ENCODE peak calls at places on chromosomes 5 and 9, in seven cellular contexts. B is neural progenitor cell; W is lung; S is omental fat pad; V is OCI-LY7; J is A549; X is activated CD8-positive, alpha-beta T cell treated with anti-CD3 and anti-CD28 coated beads for 36 hours. N is an unnamed sample.

GRCh38 chr9:101235105-101235866 is 149.5 kb downstream of the BAAT start:
- DNase-seq in S (no peak), J (peak; percentile 35), W (no peak), X (no peak), V (peak; percentile 4), B (peak; percentile 58), N (no peak)

GRCh38 chr5:54651482-54652076 is 134.0 kb downstream of the SNX18 start:
- DNase-seq in X (no peak), S (peak; percentile 65), J (no peak), V (no peak), B (no peak), W (peak; percentile 69), N (peak; percentile 92)

GRCh38 chr5:122093415-122093814 is 15.4 kb upstream of the LOX start:
- DNase-seq in J (no peak), X (no peak), W (no peak), V (no peak), B (no peak), S (no peak), N (no peak)

GRCh38 chr5:45261125-45261524 is 435.1 kb downstream of the HCN1 start:
- DNase-seq in S (no peak), J (no peak), B (no peak), W (no peak), X (no peak), V (no peak), N (no peak)

GRCh38 chr9:114900937-114901802 is 29.2 kb downstream of the TNFSF8 start:
- DNase-seq in V (no peak), J (no peak), B (no peak), W (no peak), X (no peak), S (no peak), N (no peak)

GRCh38 chr5:53067641-53068040 is 41.9 kb downstream of the MOCS2 start:
- DNase-seq in S (no peak), W (no peak), V (no peak), J (no peak), B (no peak), X (no peak), N (no peak)

GRCh38 chr5:72268753-72269410 is 51.2 kb downstream of the MRPS27 start:
- DNase-seq in J (peak; percentile 57), W (peak; percentile 33), X (peak; percentile 66), S (no peak), B (peak; percentile 72), V (peak; percentile 62), N (no peak)

GRCh38 chr5:169183581-169183980 is 117.4 kb downstream of the SLIT3 start:
- DNase-seq in B (no peak), V (no peak), J (no peak), S (no peak), X (no peak), W (no peak), N (no peak)

GRCh38 chr5:167513383-167513782 is 778.1 kb upstream of the WWC1 start:
- DNase-seq in S (no peak), V (no peak), X (no peak), W (no peak), J (no peak), B (no peak), N (no peak)

GRCh38 chr9:6413365-6414263 is 615 bp downstream of the UHRF2 start:
- DNase-seq in X (peak; percentile 53), S (no peak), J (peak; percentile 27), V (peak; percentile 71), W (peak; percentile 41), B (peak; percentile 57), N (peak; percentile 63)

GRCh38 chr5:42498000-42498399 is 74.8 kb downstream of the GHR start:
- DNase-seq in V (no peak), S (no peak), W (no peak), X (no peak), J (no peak), B (no peak), N (no peak)

GRCh38 chr5:104606258-104606829 is 1043.8 kb upstream of the NUDT12 start:
- DNase-seq in V (no peak), W (no peak), B (no peak), X (no peak), S (no peak), J (no peak), N (no peak)

GRCh38 chr9:79741381-79741780 is 169.6 kb downstream of the TLE4 start:
- DNase-seq in X (no peak), W (no peak), S (no peak), V (no peak), B (no peak), J (no peak), N (no peak)

GRCh38 chr5:98921947-98922508 is 6.8 kb downstream of the CHD1 start:
- DNase-seq in S (no peak), J (no peak), W (no peak), V (no peak), X (no peak), B (no peak), N (no peak)

GRCh38 chr9:77013932-77014596 is 5.4 kb upstream of the FOXB2 start:
- DNase-seq in X (no peak), J (no peak), B (peak; percentile 29), S (no peak), W (no peak), V (no peak), N (no peak)

GRCh38 chr5:126449751-126450271 is 26.6 kb downstream of the GRAMD2B start:
- DNase-seq in J (no peak), W (no peak), X (peak; percentile 85), V (no peak), S (no peak), B (no peak), N (no peak)

GRCh38 chr5:862367-863243 is 11.8 kb upstream of the ZDHHC11 start:
- DNase-seq in J (no peak), B (no peak), S (no peak), X (no peak), W (no peak), V (no peak), N (no peak)

GRCh38 chr9:75168270-75169185 is 80.2 kb downstream of the OSTF1 start:
- DNase-seq in B (no peak), S (no peak), J (no peak), W (no peak), V (no peak), X (no peak), N (no peak)

GRCh38 chr9:37104183-37104889 is 16.0 kb upstream of the ZCCHC7 start:
- DNase-seq in V (no peak), X (peak; percentile 34), B (no peak), W (no peak), S (no peak), J (peak; percentile 29), N (no peak)

GRCh38 chr9:68844623-68845612 is 139.9 kb downstream of the PIP5K1B start:
- DNase-seq in V (peak; percentile 67), S (peak; percentile 44), J (peak; percentile 24), W (no peak), X (peak; percentile 59), B (peak; percentile 68), N (peak; percentile 36)

GRCh38 chr5:94785111-94785510 is 166.6 kb downstream of the SLF1 start:
- DNase-seq in J (no peak), S (no peak), B (no peak), X (no peak), W (no peak), V (peak; percentile 23), N (no peak)
- TF ChIP-seq CTCF in J (no peak), S (no peak), B (peak; percentile 30), X (peak; percentile 35), W (no peak), V (peak; percentile 73), N (no peak)

GRCh38 chr5:106874974-106875373 is 795.8 kb downstream of the EFNA5 start:
- DNase-seq in S (no peak), B (no peak), W (no peak), V (no peak), X (no peak), J (no peak), N (no peak)

GRCh38 chr5:106875591-106876297 is 795.0 kb downstream of the EFNA5 start:
- DNase-seq in X (peak; percentile 15), W (peak; percentile 32), V (peak; percentile 9), J (peak; percentile 58), B (peak; percentile 11), S (no peak), N (no peak)

GRCh38 chr5:106876298-106876622 is 794.5 kb downstream of the EFNA5 start:
- DNase-seq in W (no peak), S (no peak), X (no peak), B (no peak), J (no peak), V (no peak), N (no peak)

GRCh38 chr5:106874531-106874930 is 796.2 kb downstream of the EFNA5 start:
- DNase-seq in S (no peak), J (no peak), W (no peak), B (no peak), V (no peak), X (no peak), N (no peak)

DNA sequence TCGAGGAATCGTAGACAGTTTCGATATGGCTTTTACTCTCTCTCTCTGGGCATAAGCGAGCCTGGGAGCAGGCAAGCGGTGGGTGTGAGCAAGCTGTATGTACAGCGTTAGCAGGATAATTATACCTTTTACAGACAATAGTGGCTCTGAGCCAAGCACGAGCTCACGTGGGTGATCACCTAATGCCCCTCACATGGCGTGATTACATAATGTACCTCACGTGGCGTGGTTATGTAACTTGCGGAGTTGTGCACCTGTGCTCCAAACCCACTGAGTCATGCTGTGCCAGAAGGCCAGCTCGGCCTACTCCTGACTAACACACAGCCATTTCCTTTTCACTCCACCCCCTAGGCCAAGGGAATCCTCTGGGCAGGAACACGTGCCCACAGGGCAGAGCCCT is 797.2 kb downstream of the EFNA5 start:
- DNase-seq in V (no peak), S (no peak), J (no peak), X (no peak), W (no peak), B (no peak), N (no peak)
- TF ChIP-seq CTCF in V (no peak), S (no peak), J (no peak), X (no peak), W (no peak), B (no peak), N (no peak)

DNA sequence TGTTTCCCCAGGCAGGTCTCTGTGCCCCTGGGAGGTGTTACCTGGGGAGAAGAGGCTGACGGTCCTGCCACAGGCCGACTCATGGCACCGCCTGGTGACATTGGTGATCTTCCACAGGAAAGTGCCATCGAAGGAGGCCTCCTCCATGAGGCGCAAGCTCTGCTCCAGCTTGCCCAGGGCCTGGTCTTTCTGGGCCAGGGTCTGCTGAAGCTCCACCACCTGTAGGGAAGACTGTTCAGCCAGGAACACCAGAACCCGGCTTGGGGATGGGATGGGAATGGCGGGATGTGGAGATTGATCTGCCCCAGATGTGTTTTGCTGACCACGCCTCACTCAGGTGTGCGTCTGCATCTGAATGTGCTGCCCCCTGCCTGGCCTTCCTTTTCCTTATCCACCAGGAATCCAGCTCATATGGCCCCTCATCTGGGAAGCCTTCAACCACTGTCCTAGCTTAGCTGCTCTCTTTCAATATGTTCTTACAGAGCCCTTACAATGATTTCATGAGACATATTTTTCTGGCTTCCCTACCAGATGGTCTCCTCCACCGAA is 15.2 kb downstream of the TRAF1 start:
- DNase-seq in J (no peak), X (no peak), S (no peak), B (no peak), W (no peak), V (no peak), N (no peak)
- TF ChIP-seq CTCF in J (no peak), X (no peak), S (no peak), B (no peak), W (no peak), V (no peak), N (no peak)

DNA sequence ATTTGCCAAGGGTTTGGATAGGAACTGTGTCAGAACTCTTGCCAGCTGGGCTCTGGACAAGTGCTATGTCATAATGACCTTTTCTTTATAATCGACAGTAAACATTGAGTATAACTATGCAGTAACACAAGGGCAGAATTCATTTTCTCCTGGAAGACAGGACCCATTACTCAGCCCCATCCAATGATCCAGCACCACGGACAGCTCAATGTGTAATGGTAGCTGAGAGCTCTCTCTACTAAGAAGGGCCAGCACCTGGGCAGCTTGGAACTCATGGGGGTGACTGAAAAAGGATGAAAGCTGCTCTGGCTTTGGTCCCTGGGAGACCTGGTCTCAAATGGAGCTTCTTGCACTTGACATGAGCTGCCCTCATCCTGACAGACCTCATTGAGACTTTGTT is 347.8 kb downstream of the TRIM32 start:
- DNase-seq in J (peak; percentile 1), B (peak; percentile 79), V (no peak), W (no peak), S (no peak), X (no peak), N (no peak)
- TF ChIP-seq CTCF in J (no peak), B (no peak), V (no peak), W (no peak), S (no peak), X (no peak), N (no peak)